ENCODE peak calls at places on chromosome 4, in four cellular contexts. E, M, Q and A are unnamed samples.

GRCh38 chr4:83251074-83251835 is 33.3 kb downstream of the COQ2 start:
- DNase-seq in E (no peak), M (no peak), Q (no peak), A (no peak)

GRCh38 chr4:25454491-25454890 is 77.4 kb downstream of the ANAPC4 start:
- DNase-seq in Q (no peak), M (no peak), E (no peak), A (no peak)

GRCh38 chr4:120291541-120291940 is 224.9 kb upstream of the MAD2L1 start:
- DNase-seq in E (no peak), M (no peak), Q (no peak), A (no peak)

GRCh38 chr4:154618708-154619315 is 6.4 kb upstream of the FGG start:
- DNase-seq in Q (no peak), M (peak; percentile 74), E (no peak), A (no peak)

GRCh38 chr4:174005422-174005821 is 278.0 kb downstream of the FBXO8 start:
- DNase-seq in E (no peak), M (no peak), Q (no peak), A (no peak)

GRCh38 chr4:154312246-154312645 is 179.4 kb downstream of the DCHS2 start:
- DNase-seq in M (no peak), E (no peak), Q (no peak), A (no peak)

GRCh38 chr4:147943159-147943638 is 211.3 kb downstream of the ARHGAP10 start:
- DNase-seq in Q (no peak), M (peak; percentile 8), E (no peak), A (no peak)

GRCh38 chr4:73599182-73599581 is 21.1 kb downstream of the RASSF6 start:
- DNase-seq in E (no peak), M (no peak), Q (no peak), A (no peak)

GRCh38 chr4:99790796-99791617 is 25.6 kb upstream of the DAPP1 start:
- DNase-seq in E (no peak), Q (no peak), M (no peak), A (no peak)

GRCh38 chr4:3724319-3725231 is 41.6 kb upstream of the ADRA2C start:
- DNase-seq in M (no peak), E (no peak), Q (no peak), A (no peak)

GRCh38 chr4:110119880-110120279 is 78.5 kb downstream of the ELOVL6 start:
- DNase-seq in M (no peak), Q (no peak), E (no peak), A (no peak)

GRCh38 chr4:78638324-78639172 is 87.0 kb downstream of the ANXA3 start:
- DNase-seq in M (peak; percentile 52), E (no peak), Q (no peak), A (no peak)

DNA sequence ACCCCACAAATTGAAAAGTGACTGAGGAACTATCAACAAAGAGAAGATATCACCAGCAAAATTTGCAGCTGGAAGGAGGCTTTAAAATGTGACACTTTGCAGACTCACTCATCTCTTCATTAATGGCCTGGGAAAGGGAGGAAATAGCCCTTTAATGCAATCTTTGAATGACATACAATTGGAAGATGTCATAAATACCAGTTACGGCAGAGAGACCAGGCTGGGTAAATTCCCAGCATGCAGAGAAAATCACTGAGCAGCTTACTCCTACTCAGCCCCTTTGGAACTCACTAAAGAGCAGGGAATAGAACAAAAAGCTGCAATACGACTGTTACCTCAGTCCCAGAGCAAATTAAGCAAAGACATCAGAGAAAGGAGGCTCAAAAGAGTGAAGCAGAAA is 238.9 kb downstream of the HS3ST1 start:
- DNase-seq in E (no peak), Q (no peak), M (no peak), A (no peak)
- H3K9me3 ChIP-seq in E (no peaks in the 10 kb centered on the region), Q (no peaks in the 10 kb centered on the region), M (no peaks in the 10 kb centered on the region), A (no peaks in the 10 kb centered on the region)

GRCh38 chr4:149531861-149532260 is 283.8 kb downstream of the IQCM start:
- DNase-seq in M (no peak), E (no peak), Q (no peak), A (no peak)

DNA sequence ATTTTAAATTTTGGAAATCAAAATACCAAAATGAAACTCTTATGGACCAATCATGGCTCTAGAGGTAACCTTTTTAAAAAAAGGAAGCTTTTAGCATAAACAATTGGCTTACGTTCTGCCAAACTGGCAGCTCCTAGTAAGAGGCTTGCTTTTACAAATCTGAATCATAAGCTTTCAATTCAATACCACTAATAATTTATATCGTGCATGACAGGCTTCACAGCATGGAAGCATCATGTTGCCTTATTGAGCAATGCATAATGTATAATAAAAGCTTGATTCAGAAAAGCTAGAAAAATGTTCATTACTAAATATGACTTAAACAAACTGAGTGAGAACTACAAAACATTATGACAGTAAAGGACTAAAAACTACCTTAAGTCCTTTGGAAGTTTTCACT is 280.9 kb downstream of the IQCM start:
- DNase-seq in E (no peak), Q (no peak), M (no peak), A (no peak)
- H3K9me3 ChIP-seq in E (peaks cover 17% of the 10 kb centered on the region), Q (no peaks in the 10 kb centered on the region), M (no peaks in the 10 kb centered on the region), A (no peaks in the 10 kb centered on the region)

DNA sequence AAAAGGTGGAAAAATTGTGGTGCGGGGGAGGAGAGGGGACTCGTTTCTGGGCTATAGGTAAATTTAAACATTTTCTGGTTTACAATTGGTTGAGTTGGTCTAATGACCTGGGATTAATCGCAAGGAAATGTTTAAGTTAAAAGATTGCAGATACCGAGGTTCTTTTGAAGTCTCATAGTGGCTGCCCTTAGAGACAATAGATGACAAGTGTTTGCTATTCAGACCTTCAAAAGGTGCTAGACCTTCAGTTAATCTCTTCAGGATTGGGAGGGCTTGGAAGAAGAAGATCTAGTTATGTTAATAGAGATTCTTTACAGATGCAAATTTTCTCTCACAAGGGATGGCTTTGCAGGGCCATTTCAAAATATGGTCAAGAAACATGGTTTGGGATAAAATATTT is 2286.1 kb upstream of the AGA start:
- DNase-seq in E (no peak), M (no peak), Q (no peak), A (no peak)
- H3K9me3 ChIP-seq in E (peaks cover 4% of the 10 kb centered on the region), M (peaks cover 7% of the 10 kb centered on the region), Q (no peaks in the 10 kb centered on the region), A (no peaks in the 10 kb centered on the region)

DNA sequence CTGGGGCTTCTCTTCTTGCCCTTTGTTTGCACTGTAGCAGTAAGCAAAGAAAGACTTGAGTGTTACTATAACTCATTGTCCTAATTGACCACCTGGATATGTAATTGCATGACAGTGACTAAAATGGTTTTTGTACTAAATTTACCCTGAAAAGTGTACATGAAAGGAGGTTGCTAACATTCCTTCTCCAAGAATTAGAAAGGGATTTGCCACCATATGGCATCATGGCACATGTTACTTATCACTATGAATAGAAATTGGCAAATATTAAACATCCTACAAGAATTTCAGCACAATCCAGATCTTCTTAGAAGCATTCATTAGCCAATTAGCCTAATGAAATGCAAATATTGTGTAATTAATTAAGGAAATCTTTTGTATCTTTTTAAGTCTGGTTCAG is 834.2 kb downstream of the STPG2 start:
- DNase-seq in M (no peak), Q (no peak), E (no peak), A (no peak)
- H3K9me3 ChIP-seq in M (no peaks in the 10 kb centered on the region), Q (no peaks in the 10 kb centered on the region), E (no peaks in the 10 kb centered on the region), A (no peaks in the 10 kb centered on the region)

DNA sequence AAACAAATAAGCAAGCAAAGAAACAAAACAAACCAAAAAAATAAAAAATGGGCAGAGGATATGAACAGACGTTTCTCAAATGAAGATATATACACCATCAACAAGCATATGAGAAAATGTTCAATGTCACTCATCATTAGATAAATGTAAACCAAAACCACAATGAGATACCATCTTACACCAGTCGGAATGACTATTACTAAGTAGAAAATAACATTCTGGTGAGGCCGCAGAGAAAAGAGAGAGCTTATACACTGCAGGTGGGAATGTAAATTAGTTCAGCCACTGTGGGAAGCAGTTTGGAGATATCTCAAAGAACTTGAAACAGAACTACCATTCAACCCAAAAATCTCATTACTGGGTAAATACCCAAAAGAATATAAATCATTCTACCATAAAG is 321.0 kb upstream of the SLIT2 start:
- DNase-seq in Q (no peak), E (no peak), M (no peak), A (no peak)
- H3K9me3 ChIP-seq in Q (no peaks in the 10 kb centered on the region), E (no peaks in the 10 kb centered on the region), M (no peaks in the 10 kb centered on the region), A (peaks cover 5% of the 10 kb centered on the region)

GRCh38 chr4:26878729-26879415 is 18.2 kb downstream of the STIM2 start:
- DNase-seq in M (peak; percentile 50), Q (no peak), E (no peak), A (no peak)
- H3K9me3 ChIP-seq in M (no peaks in the 10 kb centered on the region), Q (no peaks in the 10 kb centered on the region), E (peaks cover 8% of the 10 kb centered on the region), A (no peaks in the 10 kb centered on the region)

GRCh38 chr4:129063640-129064039 is 29.7 kb downstream of the SCLT1 start:
- DNase-seq in E (no peak), M (no peak), Q (no peak), A (no peak)
- H3K9me3 ChIP-seq in E (peaks cover 97% of the 10 kb centered on the region), M (peaks cover 58% of the 10 kb centered on the region), Q (peaks cover 45% of the 10 kb centered on the region), A (peaks cover 20% of the 10 kb centered on the region)

DNA sequence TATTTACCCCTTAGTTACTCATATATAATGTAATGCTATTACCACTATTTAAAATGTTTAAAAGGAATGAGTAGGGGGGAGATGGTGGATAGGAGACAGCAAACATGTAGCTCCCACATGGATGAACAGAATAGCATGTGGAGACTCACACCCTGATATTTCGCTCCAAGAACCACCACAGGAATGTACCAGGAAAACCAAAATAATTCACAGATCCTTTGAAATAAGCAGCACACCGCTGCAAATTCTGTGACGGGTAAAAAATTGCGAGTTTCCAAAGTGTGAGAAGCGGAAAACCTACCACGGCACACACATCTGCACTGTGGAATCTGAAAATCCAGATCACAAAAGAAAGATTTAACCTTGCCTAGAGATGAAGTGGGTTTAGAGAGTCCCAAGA is 428.2 kb downstream of the TLL1 start:
- DNase-seq in M (no peak), E (no peak), Q (no peak), A (no peak)
- H3K9me3 ChIP-seq in M (peaks cover 7% of the 10 kb centered on the region), E (peaks cover 6% of the 10 kb centered on the region), Q (no peaks in the 10 kb centered on the region), A (no peaks in the 10 kb centered on the region)

GRCh38 chr4:77352192-77352591 is 195.2 kb downstream of the CCNG2 start:
- DNase-seq in Q (no peak), E (no peak), M (no peak), A (no peak)

GRCh38 chr4:77349361-77349760 is 192.4 kb downstream of the CCNG2 start:
- DNase-seq in Q (no peak), E (no peak), M (no peak), A (no peak)

GRCh38 chr4:77347341-77347740 is 190.3 kb downstream of the CCNG2 start:
- DNase-seq in M (no peak), E (no peak), Q (no peak), A (no peak)

GRCh38 chr4:77349796-77350195 is 192.8 kb downstream of the CCNG2 start:
- DNase-seq in M (no peak), Q (no peak), E (no peak), A (no peak)

GRCh38 chr4:77348815-77349214 is 191.8 kb downstream of the CCNG2 start:
- DNase-seq in M (no peak), E (no peak), Q (no peak), A (no peak)
- H3K9me3 ChIP-seq in M (no peaks in the 10 kb centered on the region), E (no peaks in the 10 kb centered on the region), Q (no peaks in the 10 kb centered on the region), A (no peaks in the 10 kb centered on the region)

DNA sequence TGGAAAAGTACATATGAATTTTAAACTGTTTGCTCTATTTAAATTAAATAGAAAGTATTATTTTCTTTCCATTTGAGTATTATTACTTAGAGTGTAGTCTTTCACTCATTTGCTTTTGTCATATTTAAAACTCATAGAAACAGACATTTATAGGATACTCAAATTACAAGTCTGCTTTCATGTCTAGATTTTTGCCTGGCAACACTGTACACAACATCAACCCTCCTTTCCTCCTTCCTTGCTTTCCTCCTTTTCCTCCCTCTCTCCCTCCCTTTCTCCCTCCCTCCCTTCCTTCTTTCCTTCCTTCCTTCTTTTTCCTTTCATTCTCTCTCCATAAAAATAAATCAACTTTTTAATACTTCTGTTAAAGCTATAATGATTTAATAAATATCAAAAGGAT is 2361.2 kb downstream of the ARAP2 start:
- DNase-seq in M (no peak), Q (no peak), E (no peak), A (no peak)
- H3K9me3 ChIP-seq in M (no peaks in the 10 kb centered on the region), Q (no peaks in the 10 kb centered on the region), E (peaks cover 8% of the 10 kb centered on the region), A (peaks cover 5% of the 10 kb centered on the region)